ENCODE peak calls at places on chromosomes 5 and 9, in nine cellular contexts. Z is AG09309, H is posterior cingulate gyrus, N is anterior cingulate cortex, V is T-cell, W is T-helper 17 cell, Y is heart right ventricle, M is GM12878, B is NCI-H774. T is an unnamed sample.

GRCh38 chr9:69622664-69623063 is 49.5 kb downstream of the APBA1 start:
- DNase-seq in Z (peak), H (no peak), N (no peak), V (no peak), W (no peak), Y (no peak), M (no peak), B (no peak), T (no peak)

GRCh38 chr5:90434116-90434714 is 24.7 kb upstream of the CETN3 start:
- DNase-seq in Z (no peak), H (peak), N (no peak), V (no peak), W (no peak), Y (no peak), M (no peak), B (no peak), T (peak)

GRCh38 chr9:107750741-107751521 is 261.4 kb upstream of the KLF4 start:
- DNase-seq in Z (peak), H (peak), N (peak), V (no peak), W (no peak), Y (peak), M (no peak), B (no peak), T (no peak)

GRCh38 chr5:151068571-151069197 is 12.2 kb downstream of the TNIP1 start:
- DNase-seq in Z (no peak), H (no peak), N (no peak), V (no peak), W (no peak), Y (no peak), M (no peak), B (no peak), T (no peak)

GRCh38 chr5:116354699-116355098 is 219.9 kb downstream of the SEMA6A start:
- DNase-seq in Z (no peak), H (no peak), N (no peak), V (no peak), W (no peak), Y (no peak), M (no peak), B (no peak), T (no peak)

GRCh38 chr5:165559645-165560044 is 2054.2 kb downstream of the MAT2B start:
- DNase-seq in Z (no peak), H (no peak), N (no peak), V (no peak), W (no peak), Y (no peak), M (no peak), B (no peak), T (no peak)

GRCh38 chr9:111454751-111455150 is 29.4 kb downstream of the ECPAS start:
- DNase-seq in Z (no peak), H (no peak), N (no peak), V (no peak), W (no peak), Y (no peak), M (no peak), B (no peak), T (no peak)

GRCh38 chr5:69527128-69527745 is 32.8 kb upstream of the GTF2H2C start:
- DNase-seq in Z (no peak), H (no peak), N (no peak), V (no peak), W (no peak), Y (no peak), M (no peak), B (no peak), T (no peak)

GRCh38 chr9:109270971-109271900 is 49.6 kb downstream of the EPB41L4B start:
- DNase-seq in Z (no peak), H (no peak), N (no peak), V (no peak), W (no peak), Y (no peak), M (no peak), B (peak), T (no peak)

GRCh38 chr5:150447188-150447587 is 2.4 kb downstream of the RPS14 start:
- DNase-seq in Z (no peak), H (no peak), N (no peak), V (no peak), W (no peak), Y (no peak), M (no peak), B (no peak), T (no peak)

GRCh38 chr9:116286287-116286686 is 132.7 kb downstream of the PAPPA start:
- DNase-seq in Z (no peak), H (no peak), N (no peak), V (no peak), W (no peak), Y (no peak), M (no peak), B (peak), T (no peak)